ENCODE peak calls at places on chromosomes 4 and X, in four cellular contexts. G, M, F and K are unnamed samples.

GRCh38 chr4:212438-213174 is 88.3 kb downstream of the ZNF718 start:
- DNase-seq in G (no peak), M (no peak), F (peak), K (no peak)

GRCh38 chrX:12686324-12686723 is 104.9 kb upstream of the PRPS2 start:
- DNase-seq in G (no peak), M (no peak), F (no peak), K (no peak)

GRCh38 chr4:153651961-153652784 is 31.9 kb upstream of the TLR2 start:
- DNase-seq in G (no peak), M (no peak), F (peak), K (peak)

GRCh38 chr4:141339386-141339785 is 118.7 kb downstream of the ZNF330 start:
- DNase-seq in G (no peak), M (no peak), F (no peak), K (no peak)

GRCh38 chr4:84995386-84995785 is 28.9 kb upstream of the WDFY3 start:
- DNase-seq in G (no peak), M (no peak), F (peak), K (peak)

GRCh38 chr4:48722509-48723446 is 57.3 kb downstream of the FRYL start:
- DNase-seq in G (no peak), M (no peak), F (peak), K (peak)

GRCh38 chrX:23883737-23884354 is 23.9 kb downstream of the APOO start:
- DNase-seq in G (peak), M (no peak), F (peak), K (peak)

GRCh38 chr4:179595671-179596410 is 2153.6 kb upstream of the AGA start:
- DNase-seq in G (no peak), M (no peak), F (peak), K (peak)

GRCh38 chr4:120353235-120353634 is 286.6 kb upstream of the MAD2L1 start:
- DNase-seq in G (no peak), M (no peak), F (no peak), K (no peak)

GRCh38 chr4:76657443-76657842 is 222.4 kb downstream of the SHROOM3 start:
- DNase-seq in G (no peak), M (no peak), F (no peak), K (peak)

GRCh38 chr4:152735302-152735917 is 44.1 kb downstream of the TIGD4 start:
- DNase-seq in G (peak), M (no peak), F (peak), K (peak)

GRCh38 chr4:112951362-112951962 is 98.0 kb upstream of the ANK2 start:
- DNase-seq in G (peak), M (no peak), F (peak), K (peak)

GRCh38 chr4:53453385-53453784 is 75.9 kb downstream of the FIP1L1 start:
- DNase-seq in G (no peak), M (no peak), F (peak), K (no peak)

GRCh38 chrX:134172588-134173259 is 64.3 kb upstream of the CCDC160 start:
- DNase-seq in G (no peak), M (peak), F (peak), K (peak)

GRCh38 chr4:134787315-134787714 is 585.7 kb upstream of the PABPC4L start:
- DNase-seq in G (no peak), M (no peak), F (no peak), K (no peak)

GRCh38 chr4:3402409-3403103 is 39.2 kb upstream of the HGFAC start:
- DNase-seq in G (no peak), M (no peak), F (peak), K (peak)

GRCh38 chr4:83989835-83990234 is 453.9 kb downstream of the GPAT3 start:
- DNase-seq in G (no peak), M (no peak), F (no peak), K (no peak)

GRCh38 chr4:8038702-8039251 is 99.1 kb upstream of the AFAP1 start:
- DNase-seq in G (no peak), M (no peak), F (no peak), K (no peak)

GRCh38 chr4:186472948-186473347 is 82.4 kb downstream of the MTNR1A start:
- DNase-seq in G (peak), M (no peak), F (peak), K (peak)

GRCh38 chr4:155906554-155907247 is 3.2 kb downstream of the TDO2 start:
- DNase-seq in G (no peak), M (no peak), F (peak), K (peak)

GRCh38 chrX:19212037-19212436 is 89.8 kb upstream of the ADGRG2 start:
- DNase-seq in G (no peak), M (no peak), F (no peak), K (no peak)

GRCh38 chr4:43224591-43224990 is 332.1 kb downstream of the GRXCR1 start:
- DNase-seq in G (no peak), M (no peak), F (no peak), K (no peak)

GRCh38 chr4:87566276-87566675 is 37.1 kb upstream of the SPARCL1 start:
- DNase-seq in G (no peak), M (no peak), F (no peak), K (no peak)

GRCh38 chr4:174340714-174341113 is 57.0 kb downstream of the CEP44 start:
- DNase-seq in G (no peak), M (no peak), F (peak), K (no peak)

GRCh38 chr4:71460368-71460767 is 121.5 kb downstream of the SLC4A4 start:
- DNase-seq in G (no peak), M (no peak), F (no peak), K (peak)

GRCh38 chr4:30720021-30720655 is at the start of gene PCDH7:
- DNase-seq in G (no peak), M (no peak), F (peak), K (peak)

GRCh38 chrX:77087529-77088169 is 359.5 kb upstream of the FGF16 start:
- DNase-seq in G (no peak), M (no peak), F (peak), K (peak)

GRCh38 chr4:105558277-105558676 is 5.9 kb downstream of the ARHGEF38 start:
- DNase-seq in G (peak), M (no peak), F (no peak), K (no peak)

GRCh38 chr4:106140601-106141000 is 175.4 kb downstream of the TBCK start:
- DNase-seq in G (no peak), M (no peak), F (peak), K (no peak)

GRCh38 chrX:63657821-63658220 is 127.2 kb downstream of the ARHGEF9 start:
- DNase-seq in G (no peak), M (no peak), F (peak), K (peak)

GRCh38 chr4:146637853-146638800 is 566 bp upstream of the POU4F2 start:
- DNase-seq in G (no peak), M (no peak), F (no peak), K (no peak)

GRCh38 chrX:24799565-24799964 is 105.8 kb downstream of the POLA1 start:
- DNase-seq in G (no peak), M (no peak), F (no peak), K (no peak)